ENCODE peak calls at places on chromosome 6, in ten cellular contexts. J is HFFc6; V is BE2C; X is esophagus squamous epithelium; Q is brain microvascular endothelial cell; Y is CD8-positive, alpha-beta T cell; W is body of pancreas; I is A549; C is progenitor cell of endocrine pancreas; P is endothelial cell. T is an unnamed sample.

GRCh38 chr6:14658909-14659561 is 541.5 kb downstream of the CD83 start:
- DNase-seq in W (no peak), X (no peak), Y (no peak), V (peak), P (no peak), C (no peak), Q (no peak), J (peak), I (no peak), T (no peak)

GRCh38 chr6:150086026-150086425 is 17.1 kb upstream of the ULBP3 start:
- DNase-seq in P (no peak), I (no peak), C (no peak), V (no peak), W (no peak), X (no peak), Y (no peak), Q (no peak), J (no peak), T (no peak)

GRCh38 chr6:162372092-162372491 is 355.5 kb downstream of the PRKN start:
- DNase-seq in W (no peak), V (no peak), X (no peak), Q (no peak), J (no peak), P (no peak), I (no peak), C (no peak), Y (no peak), T (no peak)

GRCh38 chr6:111984081-111984480 is 69.8 kb upstream of the CCN6 start:
- DNase-seq in V (no peak), P (no peak), Y (no peak), X (no peak), I (no peak), Q (no peak), J (no peak), C (no peak), W (no peak), T (no peak)

GRCh38 chr6:90610671-90611542 is 24.0 kb upstream of the MAP3K7 start:
- DNase-seq in W (no peak), V (peak), X (no peak), P (peak), Q (peak), C (peak), Y (peak), J (no peak), I (no peak), T (peak)

GRCh38 chr6:154509421-154510143 is 903 bp downstream of the CNKSR3 start:
- DNase-seq in Q (no peak), Y (no peak), I (no peak), J (no peak), C (peak), P (peak), W (peak), X (no peak), V (peak), T (no peak)

GRCh38 chr6:14254505-14254904 is 136.9 kb downstream of the CD83 start:
- DNase-seq in I (no peak), Y (no peak), X (no peak), C (no peak), V (no peak), P (no peak), J (no peak), W (no peak), Q (no peak), T (no peak)

GRCh38 chr6:155524249-155524651 is 68.6 kb upstream of the NOX3 start:
- DNase-seq in V (no peak), Y (no peak), P (no peak), X (no peak), I (no peak), J (peak), Q (peak), C (no peak), W (no peak), T (no peak)

GRCh38 chr6:15399651-15400470 is 154.0 kb downstream of the JARID2 start:
- DNase-seq in Q (peak), X (no peak), V (peak), W (peak), I (peak), Y (no peak), J (peak), C (peak), P (peak), T (no peak)

GRCh38 chr6:11654876-11655275 is 117.3 kb downstream of the TMEM170B start:
- DNase-seq in I (no peak), P (no peak), Y (no peak), J (peak), C (no peak), V (no peak), W (no peak), X (no peak), Q (peak), T (no peak)

GRCh38 chr6:75759207-75759606 is 10.2 kb downstream of the MYO6 start:
- DNase-seq in W (no peak), J (no peak), Y (no peak), P (no peak), I (no peak), Q (no peak), C (no peak), X (no peak), V (no peak), T (no peak)

GRCh38 chr6:84263557-84263956 is 36.1 kb upstream of the CEP162 start:
- DNase-seq in J (no peak), W (no peak), C (no peak), Y (no peak), V (no peak), P (no peak), Q (peak), X (no peak), I (no peak), T (no peak)

GRCh38 chr6:51468704-51469103 is 618.7 kb downstream of the PKHD1 start:
- DNase-seq in Y (no peak), P (no peak), I (no peak), V (no peak), X (no peak), C (no peak), W (no peak), J (no peak), Q (no peak), T (no peak)

GRCh38 chr6:42742116-42742894 is 3.6 kb downstream of the TBCC start:
- DNase-seq in P (no peak), Y (no peak), J (no peak), V (peak), I (no peak), W (no peak), Q (no peak), C (no peak), X (no peak), T (no peak)

GRCh38 chr6:97275809-97276208 is 7.2 kb downstream of the MMS22L start:
- DNase-seq in V (no peak), J (no peak), C (no peak), I (no peak), Q (no peak), P (no peak), X (no peak), Y (no peak), W (no peak), T (no peak)

GRCh38 chr6:43173496-43174262 is 2.6 kb downstream of the SRF start:
- DNase-seq in W (no peak), V (no peak), J (no peak), Q (no peak), Y (peak), X (no peak), P (no peak), I (no peak), C (no peak), T (no peak)

GRCh38 chr6:98985391-98985790 is 37.6 kb upstream of the FBXL4 start:
- DNase-seq in Q (no peak), C (no peak), Y (no peak), I (no peak), P (no peak), J (no peak), W (no peak), X (no peak), V (no peak), T (no peak)

GRCh38 chr6:113873043-113873667 is 16.0 kb downstream of the MARCKS start:
- DNase-seq in C (no peak), I (peak), V (no peak), Y (no peak), Q (no peak), P (no peak), X (peak), J (no peak), W (peak), T (peak)

GRCh38 chr6:152070556-152070955 is 263.1 kb downstream of the ESR1 start:
- DNase-seq in C (no peak), Y (no peak), J (no peak), Q (no peak), W (no peak), P (no peak), X (no peak), V (no peak), I (no peak), T (no peak)
- TF ChIP-seq CTCF in C (no peak), Y (no peak), J (no peak), Q (no peak), W (no peak), P (no peak), X (no peak), V (no peak), I (no peak), T (no peak)

DNA sequence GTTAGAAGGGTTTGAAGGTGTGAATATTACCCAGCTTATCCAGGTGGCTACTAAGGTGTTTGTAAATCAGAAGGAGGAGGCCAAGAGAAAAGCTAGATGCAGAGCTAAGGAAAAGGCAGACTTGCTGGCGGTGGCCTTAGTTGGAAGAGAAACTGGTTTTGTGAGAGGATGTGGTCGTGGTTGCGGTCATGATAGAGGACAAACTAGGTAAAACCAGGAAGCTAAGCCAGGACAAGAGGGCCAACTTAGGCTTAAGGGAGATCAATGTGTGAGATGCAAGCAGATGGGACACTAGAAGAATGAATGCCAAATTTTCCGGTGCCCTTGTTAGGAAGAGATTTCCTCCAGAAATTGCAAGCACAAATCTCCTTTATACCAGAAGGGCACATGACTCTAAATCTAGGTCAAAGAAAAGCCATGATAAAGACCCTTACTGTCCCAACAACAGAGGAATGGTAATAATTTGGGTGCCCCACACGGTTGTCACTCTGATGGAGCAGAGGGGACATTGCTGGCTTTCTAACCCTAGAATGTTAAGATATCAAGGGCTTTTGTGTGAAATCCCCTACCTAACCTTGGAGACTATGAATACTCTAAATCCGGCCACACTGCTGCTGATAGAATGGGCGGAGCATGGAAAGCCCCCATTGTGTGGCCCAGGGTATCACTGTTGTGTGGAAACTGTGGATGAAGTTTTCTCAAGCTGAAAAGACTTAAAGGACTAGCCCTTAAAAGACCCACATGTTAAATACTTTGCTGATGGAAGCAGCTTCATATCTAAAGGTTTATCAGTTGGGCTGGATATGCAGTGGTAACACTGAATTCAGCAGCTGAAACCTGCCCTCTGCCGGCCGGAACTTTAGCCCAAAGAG is 7.8 kb downstream of the IL22RA2 start:
- DNase-seq in P (no peak), W (peak), I (peak), X (no peak), J (peak), V (peak), C (no peak), Y (peak), Q (no peak), T (peak)
- TF ChIP-seq CTCF in P (no peak), W (peak), I (peak), X (peak), J (peak), V (peak), C (no peak), Y (no peak), Q (no peak), T (no peak)

GRCh38 chr6:30485236-30485635 is 4.1 kb upstream of the HLA-E start:
- DNase-seq in I (no peak), X (no peak), P (no peak), Q (no peak), J (no peak), V (no peak), Y (no peak), W (no peak), C (no peak), T (no peak)

GRCh38 chr6:30490031-30490876 is 945 bp downstream of the HLA-E start:
- DNase-seq in Q (peak), I (no peak), P (peak), Y (peak), J (no peak), X (peak), C (peak), W (peak), V (peak), T (peak)

GRCh38 chr6:30491963-30492616 is 2.8 kb downstream of the HLA-E start:
- DNase-seq in Y (no peak), P (no peak), W (no peak), I (no peak), V (no peak), X (no peak), J (no peak), Q (no peak), C (no peak), T (no peak)

GRCh38 chr6:30493643-30494250 is 4.4 kb downstream of the HLA-E start:
- DNase-seq in Y (peak), X (no peak), I (no peak), J (no peak), P (no peak), Q (no peak), C (no peak), W (no peak), V (no peak), T (no peak)

GRCh38 chr6:30489081-30490030 is at the start of gene HLA-E:
- DNase-seq in P (peak), Y (peak), I (peak), Q (peak), W (peak), X (peak), C (peak), J (peak), V (peak), T (peak)
- TF ChIP-seq CTCF in P (no peak), Y (no peak), I (no peak), Q (no peak), W (no peak), X (peak), C (no peak), J (no peak), V (no peak), T (no peak)

GRCh38 chr6:39003072-39003471 is 45.5 kb upstream of the GLP1R start:
- DNase-seq in X (no peak), Y (no peak), I (no peak), W (no peak), C (no peak), J (no peak), Q (no peak), V (peak), P (peak), T (no peak)

GRCh38 chr6:38996676-38997075 is 51.9 kb upstream of the GLP1R start:
- DNase-seq in Q (no peak), Y (no peak), J (no peak), I (no peak), X (no peak), P (no peak), V (no peak), C (no peak), W (no peak), T (no peak)

DNA sequence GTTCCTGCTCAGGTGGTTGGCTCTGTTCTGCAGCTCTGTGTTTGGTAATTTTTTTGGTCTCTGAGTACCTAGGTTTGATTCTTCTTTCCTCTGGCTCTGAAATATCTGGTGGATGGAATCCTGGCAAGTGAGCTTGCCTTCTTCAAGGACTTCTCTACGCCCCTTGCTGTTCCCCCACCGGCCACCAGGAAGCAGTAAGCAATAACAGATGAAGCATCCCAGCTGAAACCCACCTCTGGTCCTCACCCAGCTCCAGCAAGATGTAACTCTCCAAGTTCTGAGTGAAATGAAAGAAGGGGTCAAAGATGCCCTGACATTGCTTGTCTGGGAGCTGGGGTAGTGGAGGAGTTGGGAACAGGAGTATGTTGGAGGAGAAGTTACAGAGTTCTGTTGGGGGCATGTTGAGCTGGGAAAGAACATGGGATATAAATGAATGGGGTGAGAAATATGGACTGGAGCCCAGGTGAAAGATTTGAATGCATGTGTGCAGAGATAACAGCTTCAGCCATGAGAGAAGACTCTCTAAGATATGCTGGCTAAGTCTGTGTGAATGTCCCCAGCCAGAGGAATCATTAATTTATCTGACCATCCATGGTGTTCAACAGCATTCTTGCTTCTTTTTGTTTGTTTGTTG is 51.3 kb upstream of the GLP1R start:
- DNase-seq in C (peak), J (no peak), Q (peak), X (no peak), Y (peak), I (peak), V (peak), P (peak), W (peak), T (peak)
- TF ChIP-seq CTCF in C (peak), J (peak), Q (peak), X (peak), Y (peak), I (no peak), V (peak), P (peak), W (peak), T (no peak)

GRCh38 chr6:44571510-44571909 is 184.0 kb downstream of the CDC5L start:
- DNase-seq in I (no peak), Q (no peak), C (no peak), W (no peak), V (no peak), Y (no peak), P (no peak), J (no peak), X (no peak), T (no peak)
- TF ChIP-seq CTCF in I (no peak), Q (no peak), C (no peak), W (no peak), V (no peak), Y (no peak), P (no peak), J (no peak), X (no peak), T (no peak)

GRCh38 chr6:159968295-159969203 is at the start of gene IGF2R:
- DNase-seq in P (peak), V (peak), X (peak), Y (peak), J (peak), I (peak), C (peak), Q (peak), W (peak), T (peak)
- TF ChIP-seq CTCF in P (peak), V (peak), X (no peak), Y (no peak), J (peak), I (no peak), C (peak), Q (peak), W (peak), T (no peak)

GRCh38 chr6:145457556-145457955 is 277.8 kb downstream of the EPM2A start:
- DNase-seq in X (no peak), Y (no peak), C (no peak), J (no peak), Q (no peak), I (no peak), W (no peak), P (no peak), V (no peak), T (no peak)

GRCh38 chr6:145454006-145454405 is 281.3 kb downstream of the EPM2A start:
- DNase-seq in P (no peak), C (no peak), X (no peak), W (no peak), V (no peak), J (no peak), Q (no peak), Y (no peak), I (no peak), T (no peak)

DNA sequence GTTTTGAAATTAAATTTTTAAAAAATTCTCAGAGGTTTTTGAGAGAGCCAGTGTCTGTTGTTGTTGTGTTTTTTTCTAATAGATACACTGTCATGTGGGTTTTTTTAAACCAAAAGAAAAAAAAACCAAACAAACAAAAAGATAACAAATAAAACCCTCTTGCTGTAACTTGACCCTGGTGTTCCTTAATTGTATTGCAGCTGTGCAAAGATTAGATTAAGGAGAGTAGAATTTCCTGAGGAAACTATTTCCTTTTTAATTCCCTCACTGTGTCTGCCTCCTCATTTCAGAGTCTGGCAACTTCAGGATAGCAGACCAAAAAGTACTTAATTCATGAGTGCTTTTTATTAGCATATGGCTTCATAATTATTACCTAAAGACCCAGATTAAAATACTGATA is 281.9 kb downstream of the EPM2A start:
- DNase-seq in Y (no peak), W (no peak), Q (no peak), J (no peak), C (no peak), X (no peak), P (no peak), I (no peak), V (no peak), T (no peak)
- TF ChIP-seq CTCF in Y (peak), W (no peak), Q (no peak), J (peak), C (peak), X (no peak), P (peak), I (no peak), V (peak), T (no peak)

GRCh38 chr6:132830236-132830799 is 15.9 kb downstream of the RPS12 start:
- DNase-seq in Q (no peak), W (no peak), C (no peak), V (peak), P (no peak), I (no peak), Y (no peak), J (no peak), X (no peak), T (no peak)
- TF ChIP-seq CTCF in Q (peak), W (peak), C (peak), V (peak), P (peak), I (peak), Y (no peak), J (peak), X (peak), T (no peak)

GRCh38 chr6:50056242-50056641 is 6.5 kb upstream of the DEFB112 start:
- DNase-seq in I (no peak), J (no peak), P (no peak), W (no peak), X (no peak), Y (no peak), V (no peak), Q (no peak), C (no peak), T (no peak)

GRCh38 chr6:50062051-50062450 is 12.3 kb upstream of the DEFB112 start:
- DNase-seq in J (no peak), I (no peak), W (no peak), P (peak), V (peak), X (no peak), C (no peak), Q (no peak), Y (no peak), T (no peak)
- TF ChIP-seq CTCF in J (peak), I (no peak), W (no peak), P (peak), V (peak), X (no peak), C (peak), Q (no peak), Y (no peak), T (no peak)